ENCODE peak calls at places on chromosomes 3 and 15, in five cellular contexts. Y, J, Z, I and X are unnamed samples.

GRCh38 chr3:194532591-194532990 is 45.8 kb upstream of the ATP13A3 start:
- DNase-seq in Y (no peak), J (no peak), Z (no peak), I (no peak), X (no peak)

GRCh38 chr3:10570196-10570946 is 65.0 kb upstream of the ATP2B2 start:
- DNase-seq in Y (no peak), J (no peak), Z (no peak), I (no peak), X (no peak)

GRCh38 chr3:98182196-98182595 is 15.7 kb downstream of the OR5H15 start:
- DNase-seq in Y (no peak), J (no peak), Z (no peak), I (no peak), X (no peak)

GRCh38 chr3:42499478-42499871 is 3.0 kb upstream of the VIPR1 start:
- DNase-seq in Y (no peak), J (no peak), Z (no peak), I (no peak), X (no peak)

GRCh38 chr3:77411990-77412389 is 372.1 kb downstream of the ROBO2 start:
- DNase-seq in Y (no peak), J (no peak), Z (no peak), I (peak; percentile 7), X (peak; percentile 1)

GRCh38 chr3:174949523-174949922 is 90.4 kb downstream of the NAALADL2 start:
- DNase-seq in Y (peak; percentile 97), J (no peak), Z (no peak), I (peak; percentile 97), X (peak; percentile 77)

GRCh38 chr3:155748611-155749365 is 3.9 kb upstream of the PLCH1 start:
- DNase-seq in Y (peak; percentile 13), J (no peak), Z (no peak), I (no peak), X (peak; percentile 19)

GRCh38 chr15:59688383-59688887 is 685 bp downstream of the BNIP2 start:
- DNase-seq in Y (peak; percentile 84), J (peak; percentile 27), Z (peak; percentile 55), I (no peak), X (peak; percentile 90)

GRCh38 chr3:155352900-155353490 is 59.5 kb upstream of the STRIT1 start:
- DNase-seq in Y (peak; percentile 57), J (no peak), Z (peak; percentile 70), I (no peak), X (peak; percentile 43)

GRCh38 chr3:178367817-178368617 is 168.2 kb upstream of the KCNMB2 start:
- DNase-seq in Y (peak; percentile 36), J (no peak), Z (no peak), I (no peak), X (no peak)

GRCh38 chr3:172257638-172258400 is 190.4 kb downstream of the GHSR start:
- DNase-seq in Y (peak; percentile 59), J (no peak), Z (no peak), I (peak; percentile 52), X (no peak)

GRCh38 chr3:5069627-5070026 is 52.5 kb upstream of the ARL8B start:
- DNase-seq in Y (no peak), J (no peak), Z (no peak), I (no peak), X (no peak)

GRCh38 chr3:114848643-114849350 is 298.3 kb downstream of the ZBTB20 start:
- DNase-seq in Y (no peak), J (no peak), Z (no peak), I (no peak), X (no peak)

GRCh38 chr15:68818671-68819450 is 1.8 kb downstream of the ANP32A start:
- DNase-seq in Y (peak; percentile 45), J (peak; percentile 55), Z (peak; percentile 74), I (no peak), X (peak; percentile 44)

GRCh38 chr3:155211266-155211665 is 82.2 kb downstream of the STRIT1 start:
- DNase-seq in Y (no peak), J (no peak), Z (no peak), I (no peak), X (peak; percentile 79)

GRCh38 chr15:39539466-39539865 is 41.4 kb upstream of the THBS1 start:
- DNase-seq in Y (no peak), J (no peak), Z (no peak), I (no peak), X (no peak)

GRCh38 chr3:18086078-18086477 is 339.1 kb downstream of the SATB1 start:
- DNase-seq in Y (no peak), J (no peak), Z (no peak), I (no peak), X (no peak)

GRCh38 chr15:41231536-41231935 is 468 bp downstream of the CHP1 start:
- DNase-seq in Y (peak; percentile 18), J (no peak), Z (no peak), I (no peak), X (peak; percentile 17)

GRCh38 chr15:67042490-67043181 is 22.8 kb upstream of the SMAD3 start:
- DNase-seq in Y (no peak), J (no peak), Z (peak; percentile 30), I (no peak), X (no peak)

GRCh38 chr15:83605595-83605994 is 48.3 kb upstream of the ADAMTSL3 start:
- DNase-seq in Y (no peak), J (no peak), Z (no peak), I (no peak), X (no peak)

GRCh38 chr3:171813897-171814460 is 3.7 kb upstream of the PLD1 start:
- DNase-seq in Y (peak; percentile 82), J (no peak), Z (no peak), I (no peak), X (peak; percentile 50)

GRCh38 chr3:169362261-169362660 is 301.3 kb downstream of the MECOM start:
- DNase-seq in Y (peak; percentile 49), J (no peak), Z (peak; percentile 20), I (no peak), X (peak; percentile 5)

GRCh38 chr3:177824190-177824786 is 627.0 kb upstream of the TBL1XR1 start:
- DNase-seq in Y (peak; percentile 79), J (no peak), Z (no peak), I (no peak), X (peak; percentile 64)

GRCh38 chr15:86555939-86556725 is 476.5 kb downstream of the AGBL1 start:
- DNase-seq in Y (no peak), J (no peak), Z (no peak), I (no peak), X (no peak)

GRCh38 chr3:114884213-114884923 is 262.7 kb downstream of the ZBTB20 start:
- DNase-seq in Y (no peak), J (no peak), Z (no peak), I (no peak), X (no peak)

GRCh38 chr3:187021748-187022402 is 91.5 kb downstream of the ST6GAL1 start:
- DNase-seq in Y (no peak), J (no peak), Z (no peak), I (no peak), X (no peak)

GRCh38 chr15:100671858-100672543 is 69.6 kb downstream of the ASB7 start:
- DNase-seq in Y (peak; percentile 55), J (no peak), Z (peak; percentile 55), I (no peak), X (peak; percentile 75)

GRCh38 chr3:126487151-126487771 is 11.6 kb upstream of the ZXDC start:
- DNase-seq in Y (peak; percentile 31), J (no peak), Z (peak; percentile 32), I (no peak), X (no peak)

GRCh38 chr15:74156018-74156417 is 17.5 kb upstream of the ISLR start:
- DNase-seq in Y (no peak), J (no peak), Z (no peak), I (no peak), X (no peak)

GRCh38 chr15:74156678-74157411 is 16.7 kb upstream of the ISLR start:
- DNase-seq in Y (no peak), J (no peak), Z (no peak), I (no peak), X (no peak)

GRCh38 chr15:74158855-74159650 is 14.5 kb upstream of the ISLR start:
- DNase-seq in Y (no peak), J (no peak), Z (no peak), I (no peak), X (no peak)

GRCh38 chr15:74159773-74160172 is 13.7 kb upstream of the ISLR start:
- DNase-seq in Y (no peak), J (no peak), Z (no peak), I (no peak), X (no peak)

DNA sequence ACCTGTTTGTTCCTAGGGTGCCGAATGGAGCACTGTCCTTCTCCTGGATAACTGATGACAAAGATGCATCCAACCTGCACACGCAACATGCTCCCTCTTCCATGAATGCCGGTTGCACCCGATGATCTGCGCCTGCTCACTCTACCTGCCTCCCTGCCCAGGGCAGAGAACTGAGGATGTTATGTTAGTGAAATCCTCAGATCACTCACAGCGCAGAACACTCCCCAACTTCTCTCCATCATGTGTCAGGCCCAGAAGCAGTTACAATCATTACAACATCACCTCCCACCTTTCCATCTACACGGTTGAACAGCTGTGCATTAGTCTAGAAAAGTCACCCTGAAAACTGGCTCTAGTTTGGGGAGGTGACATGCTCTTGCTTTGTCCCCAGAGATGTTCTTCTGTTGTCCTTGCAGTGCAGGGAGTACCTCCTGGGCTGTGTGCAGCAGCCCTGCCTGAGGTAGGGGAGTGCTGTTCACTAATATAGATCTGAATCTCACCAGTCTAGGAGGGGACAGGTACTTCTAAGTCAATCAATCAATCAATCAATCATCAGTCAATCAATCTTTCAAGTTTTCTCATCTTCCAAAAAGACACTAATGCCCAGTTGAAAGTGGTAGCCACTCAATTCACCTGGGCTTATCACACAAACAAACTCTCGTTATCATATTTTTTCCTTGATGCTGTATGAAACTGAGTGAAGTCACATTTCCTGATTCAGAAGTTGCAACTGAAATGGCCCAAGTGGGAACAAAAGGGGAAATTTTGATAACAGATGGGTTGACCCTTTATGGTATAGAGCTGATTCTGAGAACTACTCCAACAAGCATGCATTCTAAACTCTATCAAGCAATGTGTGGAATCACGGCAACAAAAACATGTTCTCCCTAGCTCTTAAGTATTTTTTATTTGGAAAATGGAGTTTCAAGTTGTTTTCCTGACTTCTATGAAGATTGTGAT is 15.4 kb upstream of the ISLR start:
- DNase-seq in Y (no peak), J (no peak), Z (no peak), I (no peak), X (no peak)
- H3K4me3 ChIP-seq in Y (no peak overlapping the region), J (no peak overlapping the region), Z (no peak overlapping the region), I (no peak overlapping the region), X (no peak overlapping the region)

GRCh38 chr3:51471775-51472652 is 27.8 kb downstream of the DCAF1 start:
- DNase-seq in Y (no peak), J (no peak), Z (no peak), I (no peak), X (no peak)
- H3K4me3 ChIP-seq in Y (no peak overlapping the region), J (no peak overlapping the region), Z (no peak overlapping the region), I (no peak overlapping the region), X (no peak overlapping the region)

GRCh38 chr15:80567721-80568157 is 127.4 kb upstream of the ABHD17C start:
- DNase-seq in Y (peak; percentile 92), J (peak; percentile 54), Z (peak; percentile 75), I (peak; percentile 52), X (peak; percentile 88)
- H3K4me3 ChIP-seq in Y (no peak overlapping the region), J (no peak overlapping the region), Z (no peak overlapping the region), I (no peak overlapping the region), X (no peak overlapping the region)

GRCh38 chr15:36335659-36336058 is 243.8 kb upstream of the CDIN1 start:
- DNase-seq in Y (no peak), J (no peak), Z (no peak), I (no peak), X (no peak)
- H3K4me3 ChIP-seq in Y (no peak overlapping the region), J (no peak overlapping the region), Z (no peak overlapping the region), I (no peak overlapping the region), X (no peak overlapping the region)

GRCh38 chr15:31367021-31367729 is 40.5 kb downstream of the KLF13 start:
- DNase-seq in Y (no peak), J (no peak), Z (peak; percentile 49), I (no peak), X (no peak)
- H3K4me3 ChIP-seq in Y (no peak overlapping the region), J (no peak overlapping the region), Z (no peak overlapping the region), I (no peak overlapping the region), X (no peak overlapping the region)